ENCODE peak calls at places on chromosome 9, in eight cellular contexts. B is activated B cell treated with CpG ODN at 0.5 μM for 24 hours; Q is dorsolateral prefrontal cortex; I is left ventricle myocardium inferior; J is CD8-positive, alpha-beta T cell; S is fibroblast of lung; A is AG09309; E is OCI-LY7. O is an unnamed sample.

GRCh38 chr9:34562136-34562745 is 27.3 kb downstream of the CNTFR start:
- DNase-seq in B (no peak), Q (no peak), I (no peak), J (no peak), S (no peak), A (no peak), E (peak; percentile 18), O (no peak)

GRCh38 chr9:92970467-92970923 is 23.2 kb downstream of the FGD3 start:
- DNase-seq in B (no peak), Q (no peak), I (no peak), J (no peak), S (peak; percentile 89), A (no peak), E (no peak), O (no peak)

GRCh38 chr9:135326141-135326540 is 153.4 kb upstream of the PPP1R26 start:
- DNase-seq in B (no peak), Q (no peak), I (no peak), J (no peak), S (no peak), A (no peak), E (no peak), O (no peak)

GRCh38 chr9:99197987-99198386 is 23.8 kb downstream of the ALG2 start:
- DNase-seq in B (no peak), Q (no peak), I (no peak), J (no peak), S (no peak), A (no peak), E (no peak), O (no peak)

GRCh38 chr9:84076359-84076758 is 95.8 kb downstream of the RMI1 start:
- DNase-seq in B (no peak), Q (no peak), I (no peak), J (no peak), S (no peak), A (no peak), E (no peak), O (no peak)

GRCh38 chr9:130988905-130989304 is 20.1 kb upstream of the LAMC3 start:
- DNase-seq in B (no peak), Q (no peak), I (no peak), J (no peak), S (no peak), A (no peak), E (no peak), O (no peak)

GRCh38 chr9:121299467-121300282 is 31.7 kb downstream of the GSN start:
- DNase-seq in B (peak; percentile 49), Q (peak; percentile 60), I (peak; percentile 93), J (no peak), S (no peak), A (no peak), E (no peak), O (no peak)

GRCh38 chr9:38278931-38279532 is 113.5 kb upstream of the ALDH1B1 start:
- DNase-seq in B (no peak), Q (no peak), I (no peak), J (no peak), S (no peak), A (no peak), E (no peak), O (no peak)

GRCh38 chr9:89533396-89534187 is 35.7 kb upstream of the SEMA4D start:
- DNase-seq in B (no peak), Q (peak; percentile 62), I (no peak), J (no peak), S (no peak), A (no peak), E (no peak), O (no peak)

GRCh38 chr9:120868676-120869359 is 8.2 kb downstream of the PHF19 start:
- DNase-seq in B (peak; percentile 96), Q (peak; percentile 90), I (peak; percentile 95), J (peak; percentile 97), S (peak; percentile 93), A (peak; percentile 63), E (peak; percentile 95), O (peak; percentile 97)

DNA sequence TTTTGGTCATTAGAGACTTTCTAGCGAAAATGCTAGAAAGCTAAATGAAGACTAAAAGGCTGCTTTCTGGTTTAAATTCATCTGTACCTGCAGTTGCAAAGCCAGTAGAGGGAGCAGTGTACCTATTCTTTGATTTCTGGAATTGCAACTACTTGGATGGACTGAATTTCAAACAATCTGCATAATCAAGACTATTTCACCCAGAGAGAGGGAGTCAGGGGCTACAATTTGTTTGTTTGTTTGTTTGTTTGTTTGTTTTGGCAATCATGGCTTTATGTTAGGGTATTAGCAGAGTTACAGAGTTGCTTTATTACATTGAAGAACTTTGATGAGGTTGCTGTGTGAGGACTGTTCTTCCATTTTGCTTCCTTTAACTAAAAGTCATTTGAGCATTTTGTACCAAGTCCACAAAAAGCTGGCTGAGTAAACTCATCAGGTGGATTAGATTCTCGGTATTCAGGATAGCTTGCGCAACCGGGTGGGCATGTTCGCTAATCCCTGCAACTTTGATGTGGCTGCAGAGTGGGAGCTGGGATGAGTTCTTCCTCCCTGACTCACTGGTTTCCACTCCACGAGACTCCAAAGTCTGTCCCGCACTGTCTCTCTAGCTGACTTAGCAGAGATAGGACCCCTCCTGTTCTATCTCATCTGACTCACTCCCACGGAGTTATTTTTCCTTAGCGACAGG is 80.0 kb upstream of the TUT7 start:
- DNase-seq in B (no peak), Q (no peak), I (no peak), J (no peak), S (peak; percentile 88), A (peak; percentile 66), E (peak; percentile 48), O (no peak)
- TF ChIP-seq CTCF in B (no peak), Q (peak; percentile 73), I (peak; percentile 79), J (peak; percentile 56), S (peak; percentile 85), A (peak; percentile 78), E (peak; percentile 91), O (peak; percentile 71)

GRCh38 chr9:91646702-91647101 is 223.1 kb upstream of the NFIL3 start:
- DNase-seq in B (no peak), Q (no peak), I (no peak), J (no peak), S (no peak), A (no peak), E (no peak), O (no peak)

GRCh38 chr9:91643474-91644102 is 220.0 kb upstream of the NFIL3 start:
- DNase-seq in B (no peak), Q (no peak), I (no peak), J (no peak), S (no peak), A (no peak), E (no peak), O (no peak)

GRCh38 chr9:91642771-91643170 is 219.1 kb upstream of the NFIL3 start:
- DNase-seq in B (no peak), Q (no peak), I (no peak), J (no peak), S (no peak), A (no peak), E (no peak), O (no peak)

GRCh38 chr9:91644433-91644832 is 220.8 kb upstream of the NFIL3 start:
- DNase-seq in B (no peak), Q (no peak), I (no peak), J (no peak), S (no peak), A (no peak), E (no peak), O (no peak)

DNA sequence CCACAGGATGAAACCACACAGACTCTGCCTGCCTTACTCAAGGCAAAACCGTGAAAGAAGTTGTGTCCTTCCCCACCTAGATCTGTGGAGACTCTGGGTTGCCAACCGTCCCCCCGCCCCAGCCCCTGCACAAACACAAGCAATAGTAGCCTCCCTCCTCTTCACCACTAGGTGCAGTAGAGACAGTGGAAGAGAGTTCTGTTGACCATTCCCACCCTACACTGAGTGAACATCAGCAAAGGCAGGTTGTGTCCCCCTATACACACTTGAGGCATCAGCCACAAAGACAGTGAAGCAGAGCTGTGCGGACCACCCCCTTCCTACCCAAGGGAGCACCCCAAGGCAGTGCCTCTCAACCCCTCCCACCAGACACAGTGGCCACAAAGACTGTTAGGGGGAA is 223.7 kb upstream of the NFIL3 start:
- DNase-seq in B (no peak), Q (no peak), I (no peak), J (no peak), S (no peak), A (no peak), E (no peak), O (no peak)
- TF ChIP-seq CTCF in B (no peak), Q (no peak), I (no peak), J (no peak), S (no peak), A (no peak), E (no peak), O (no peak)

GRCh38 chr9:133397370-133397769 is 20.4 kb downstream of the REXO4 start:
- DNase-seq in B (no peak), Q (no peak), I (no peak), J (no peak), S (no peak), A (no peak), E (no peak), O (no peak)

GRCh38 chr9:133400292-133400691 is 17.5 kb downstream of the REXO4 start:
- DNase-seq in B (no peak), Q (no peak), I (no peak), J (no peak), S (no peak), A (no peak), E (no peak), O (no peak)

GRCh38 chr9:133397895-133398294 is 19.9 kb downstream of the REXO4 start:
- DNase-seq in B (no peak), Q (no peak), I (no peak), J (no peak), S (no peak), A (no peak), E (no peak), O (no peak)

GRCh38 chr9:133394687-133395271 is 18.6 kb downstream of the STKLD1 start:
- DNase-seq in B (no peak), Q (no peak), I (no peak), J (no peak), S (no peak), A (no peak), E (no peak), O (no peak)

GRCh38 chr9:133396952-133397351 is 20.8 kb downstream of the STKLD1 start:
- DNase-seq in B (no peak), Q (no peak), I (no peak), J (no peak), S (no peak), A (no peak), E (no peak), O (no peak)
- TF ChIP-seq CTCF in B (no peak), Q (no peak), I (no peak), J (no peak), S (peak; percentile 20), A (peak; percentile 40), E (peak; percentile 54), O (no peak)

DNA sequence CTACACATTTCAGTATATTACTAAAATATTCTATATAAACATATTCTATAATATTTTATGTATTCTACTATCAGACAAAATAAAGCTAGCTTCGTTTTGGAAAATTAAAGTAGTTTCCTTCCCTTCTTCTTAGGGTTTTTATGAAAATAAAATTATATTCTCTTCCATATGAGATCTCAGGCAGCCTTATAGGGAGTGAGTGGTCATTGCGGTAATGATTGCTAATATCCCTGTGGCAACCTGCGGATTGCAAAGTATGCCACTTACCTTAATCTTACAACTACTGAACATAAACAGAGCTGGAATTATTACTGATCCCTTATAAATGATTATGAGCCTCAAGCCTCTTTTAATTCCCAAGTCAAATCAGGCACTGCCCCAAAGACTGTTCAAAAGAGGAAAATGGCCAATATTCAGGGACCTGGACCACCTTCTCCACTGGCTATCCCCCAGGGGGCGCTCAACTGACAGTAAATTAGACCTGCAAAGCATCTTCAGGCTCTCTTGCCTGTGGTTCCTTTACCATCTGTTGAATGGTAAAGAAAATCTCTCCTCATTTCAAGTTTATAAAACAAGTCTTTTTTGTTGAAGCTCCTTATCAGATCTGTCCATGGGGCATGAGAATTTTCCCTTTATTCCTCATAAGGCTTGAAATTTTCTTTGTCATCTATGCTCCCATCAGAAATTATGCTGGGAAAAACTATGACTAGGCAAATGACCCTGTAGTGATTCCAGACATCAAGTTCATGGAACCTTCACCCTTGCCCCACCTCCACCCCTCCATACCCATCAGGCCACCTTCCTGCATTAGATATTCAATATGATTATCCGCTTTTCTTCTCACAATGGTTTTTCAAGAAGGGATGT is 163.9 kb downstream of the CEMIP2 start:
- DNase-seq in B (peak; percentile 46), Q (no peak), I (peak; percentile 66), J (peak; percentile 73), S (peak; percentile 57), A (peak; percentile 31), E (peak; percentile 69), O (peak; percentile 71)
- TF ChIP-seq CTCF in B (peak; percentile 59), Q (peak; percentile 82), I (peak; percentile 80), J (peak; percentile 81), S (peak; percentile 82), A (peak; percentile 85), E (peak; percentile 91), O (peak; percentile 91)

O was measured in CD14-positive monocyte.